ENCODE peak calls at places on chromosome 3, in five cellular contexts. W, T, K, I and P are unnamed samples.

GRCh38 chr3:42014949-42015533 is 53.1 kb upstream of the ULK4 start:
- DNase-seq in W (no peak), T (peak), K (peak), I (peak), P (no peak)

GRCh38 chr3:45409369-45409768 is 21.0 kb downstream of the LARS2 start:
- DNase-seq in W (no peak), T (no peak), K (no peak), I (no peak), P (no peak)

GRCh38 chr3:197422506-197422905 is 124.1 kb upstream of the DLG1 start:
- DNase-seq in W (no peak), T (no peak), K (no peak), I (no peak), P (no peak)

GRCh38 chr3:152865675-152866074 is 30.7 kb downstream of the P2RY1 start:
- DNase-seq in W (no peak), T (no peak), K (no peak), I (peak), P (no peak)

GRCh38 chr3:98759629-98760028 is 3.5 kb upstream of the ST3GAL6 start:
- DNase-seq in W (no peak), T (no peak), K (no peak), I (no peak), P (no peak)

GRCh38 chr3:171967137-171967783 is 72.1 kb upstream of the FNDC3B start:
- DNase-seq in W (no peak), T (peak), K (peak), I (no peak), P (no peak)

GRCh38 chr3:13015286-13016082 is 57.7 kb downstream of the IQSEC1 start:
- DNase-seq in W (no peak), T (no peak), K (no peak), I (no peak), P (peak)

GRCh38 chr3:12706504-12707253 is 42.8 kb upstream of the RAF1 start:
- DNase-seq in W (peak), T (peak), K (peak), I (peak), P (peak)

GRCh38 chr3:14322001-14322400 is 80.4 kb upstream of the SLC6A6 start:
- DNase-seq in W (no peak), T (no peak), K (no peak), I (no peak), P (no peak)

GRCh38 chr3:9695322-9695721 is 8.3 kb upstream of the CPNE9 start:
- DNase-seq in W (no peak), T (no peak), K (no peak), I (peak), P (no peak)

GRCh38 chr3:140972833-140973232 is 31.2 kb downstream of the SLC25A36 start:
- DNase-seq in W (no peak), T (peak), K (peak), I (peak), P (no peak)

GRCh38 chr3:80331768-80332167 is 564.0 kb upstream of the ROBO1 start:
- DNase-seq in W (no peak), T (no peak), K (no peak), I (peak), P (no peak)

GRCh38 chr3:4986175-4986610 is 7.0 kb downstream of the BHLHE40 start:
- DNase-seq in W (no peak), T (peak), K (peak), I (peak), P (no peak)

GRCh38 chr3:39115870-39116269 is 8.4 kb downstream of the TTC21A start:
- DNase-seq in W (no peak), T (no peak), K (no peak), I (no peak), P (no peak)

GRCh38 chr3:170357920-170358854 is 672 bp downstream of the SKIL start:
- DNase-seq in W (peak), T (peak), K (peak), I (peak), P (peak)

GRCh38 chr3:188332085-188332484 is 178.1 kb downstream of the LPP start:
- DNase-seq in W (no peak), T (no peak), K (no peak), I (no peak), P (no peak)